ENCODE peak calls at places on chromosome 6, in eight cellular contexts. N is transverse colon; G is CD8-positive, alpha-beta T cell; H is uterus; I is breast epithelium; A is CD8-positive, alpha-beta memory T cell; D is MM.1S; V is hepatocyte. B is an unnamed sample. For H3K4me1 and H3K36me3, the result is how much of the 10 kb centered on the place peaks cover.

GRCh38 chr6:82963527-82963926 is 102.1 kb downstream of the UBE3D start:
- DNase-seq in N (no peak), G (no peak), H (no peak), I (no peak), A (no peak), D (no peak), V (no peak), B (no peak)

GRCh38 chr6:105780146-105780860 is 305.8 kb upstream of the PRDM1 start:
- DNase-seq in N (no peak), G (no peak), H (no peak), I (no peak), A (no peak), D (peak), V (no peak), B (no peak)

GRCh38 chr6:98292812-98293211 is 541.6 kb upstream of the POU3F2 start:
- DNase-seq in N (no peak), G (no peak), H (no peak), I (no peak), A (no peak), D (no peak), V (no peak), B (no peak)

GRCh38 chr6:109336221-109336955 is 45.9 kb downstream of the CD164 start:
- DNase-seq in N (peak), G (no peak), H (no peak), I (peak), A (no peak), D (no peak), V (no peak), B (no peak)

GRCh38 chr6:62775427-62776022 is 435.7 kb upstream of the FKBP1C start:
- DNase-seq in N (no peak), G (no peak), H (no peak), I (no peak), A (no peak), D (peak), V (peak), B (no peak)

GRCh38 chr6:169167581-169168301 is 85.9 kb downstream of the THBS2 start:
- DNase-seq in N (no peak), G (no peak), H (peak), I (no peak), A (no peak), D (no peak), V (no peak), B (no peak)

GRCh38 chr6:27605401-27606342 is 132.8 kb upstream of the ZNF184 start:
- DNase-seq in N (no peak), G (no peak), H (no peak), I (no peak), A (no peak), D (no peak), V (peak), B (no peak)

GRCh38 chr6:42154461-42155209 is 12.2 kb upstream of the C6orf132 start:
- DNase-seq in N (no peak), G (no peak), H (no peak), I (no peak), A (no peak), D (no peak), V (no peak), B (no peak)

GRCh38 chr6:50850223-50850751 is 31.6 kb downstream of the TFAP2B start:
- DNase-seq in N (no peak), G (no peak), H (no peak), I (peak), A (no peak), D (no peak), V (peak), B (no peak)

GRCh38 chr6:29826271-29826670 is 1.4 kb upstream of the HLA-G start:
- DNase-seq in N (no peak), G (no peak), H (no peak), I (no peak), A (no peak), D (no peak), V (no peak), B (no peak)

GRCh38 chr6:89944181-89944755 is 50.0 kb downstream of the GJA10 start:
- DNase-seq in N (no peak), G (no peak), H (no peak), I (no peak), A (no peak), D (no peak), V (no peak), B (no peak)

GRCh38 chr6:82909551-82909950 is 156.1 kb downstream of the UBE3D start:
- DNase-seq in N (no peak), G (no peak), H (no peak), I (no peak), A (no peak), D (no peak), V (no peak), B (no peak)

GRCh38 chr6:170048615-170049256 is 242.1 kb downstream of the DLL1 start:
- DNase-seq in N (peak), G (no peak), H (no peak), I (peak), A (no peak), D (no peak), V (no peak), B (no peak)

GRCh38 chr6:166360243-166361079 is 18.1 kb upstream of the SFT2D1 start:
- DNase-seq in N (no peak), G (no peak), H (no peak), I (no peak), A (no peak), D (no peak), V (no peak), B (peak)

GRCh38 chr6:44466955-44467354 is 79.4 kb downstream of the CDC5L start:
- DNase-seq in N (no peak), G (no peak), H (no peak), I (no peak), A (no peak), D (no peak), V (no peak), B (no peak)

GRCh38 chr6:88616380-88616779 is 347.0 kb downstream of the RNGTT start:
- DNase-seq in N (no peak), G (no peak), H (no peak), I (no peak), A (no peak), D (peak), V (no peak), B (no peak)

GRCh38 chr6:44606976-44607375 is 219.5 kb downstream of the CDC5L start:
- DNase-seq in N (no peak), G (no peak), H (no peak), I (no peak), A (no peak), D (no peak), V (no peak), B (no peak)

GRCh38 chr6:168864541-168865495 is 388.8 kb downstream of the THBS2 start:
- DNase-seq in N (no peak), G (no peak), H (no peak), I (no peak), A (no peak), D (no peak), V (no peak), B (no peak)

GRCh38 chr6:119240257-119241123 is 109.1 kb downstream of the MAN1A1 start:
- DNase-seq in N (no peak), G (no peak), H (no peak), I (no peak), A (no peak), D (no peak), V (no peak), B (no peak)

DNA sequence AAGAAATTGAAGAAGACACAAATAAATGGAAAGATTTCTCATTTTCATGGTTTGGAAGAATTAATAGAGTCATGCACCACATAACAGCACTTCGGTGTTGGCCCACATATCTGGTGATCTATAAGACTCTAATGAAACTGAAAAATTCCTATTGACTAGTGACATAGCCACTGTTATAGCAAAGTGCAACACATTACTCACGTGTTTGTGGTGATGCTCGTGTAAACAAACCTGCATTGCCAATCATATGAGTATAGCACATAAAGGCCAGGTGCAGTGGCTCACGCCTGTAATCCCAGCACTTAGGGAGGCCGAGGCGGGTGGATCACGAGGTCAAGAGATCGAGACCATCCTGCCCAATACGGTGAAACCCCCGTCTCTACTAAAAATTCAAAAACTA is 84.4 kb upstream of the STMND1 start:
- DNase-seq in N (no peak), G (no peak), H (no peak), I (no peak), A (no peak), D (no peak), V (no peak), B (no peak)
- H3K4me3 ChIP-seq in N (no peak), G (no peak), H (no peak), I (no peak), A (no peak), D (no peak), V (no peak), B (no peak)

DNA sequence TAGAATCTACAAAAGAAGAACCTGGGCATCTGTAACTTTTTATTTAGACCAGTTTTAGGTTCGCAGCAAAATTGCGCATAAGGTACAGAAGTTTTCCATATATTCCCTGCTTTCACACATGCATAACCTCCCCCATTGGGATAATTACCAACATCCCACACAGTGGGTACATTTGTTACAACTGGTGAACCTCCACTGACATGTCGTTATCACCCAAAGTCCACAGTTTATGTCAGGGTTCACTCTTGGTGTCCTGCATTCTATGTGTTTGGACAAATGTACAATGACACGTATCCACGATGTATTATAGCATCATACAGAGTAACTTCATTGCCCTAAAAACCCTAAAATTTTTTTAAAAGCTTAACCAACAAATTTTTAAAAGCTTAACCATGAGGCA is 109.7 kb downstream of the SMLR1 start:
- DNase-seq in N (no peak), G (no peak), H (no peak), I (no peak), A (no peak), D (no peak), V (no peak), B (no peak)
- H3K4me1 ChIP-seq in N (under half), G (under half), H (under half), I (under half), A (under half), D (under half), V (under half), B (under half)

GRCh38 chr6:159777240-159777904 is 12.0 kb downstream of the TCP1 start:
- DNase-seq in N (peak), G (no peak), H (no peak), I (no peak), A (no peak), D (no peak), V (no peak), B (no peak)

GRCh38 chr6:159772196-159772595 is 10.4 kb downstream of the ACAT2 start:
- DNase-seq in N (no peak), G (no peak), H (no peak), I (no peak), A (no peak), D (no peak), V (no peak), B (no peak)

GRCh38 chr6:159778542-159778941 is 10.9 kb downstream of the TCP1 start:
- DNase-seq in N (no peak), G (no peak), H (no peak), I (no peak), A (no peak), D (no peak), V (no peak), B (no peak)

GRCh38 chr6:159778131-159778530 is 11.3 kb downstream of the TCP1 start:
- DNase-seq in N (no peak), G (no peak), H (no peak), I (no peak), A (no peak), D (no peak), V (no peak), B (no peak)
- H3K36me3 ChIP-seq in N (under half), G (under half), H (under half), I (under half), A (under half), D (under half), V (under half), B (half or more)

GRCh38 chr6:149962461-149963211 is 1.1 kb upstream of the ULBP1 start:
- DNase-seq in N (no peak), G (no peak), H (no peak), I (no peak), A (no peak), D (no peak), V (no peak), B (no peak)
- H3K4me3 ChIP-seq in N (no peak), G (peak), H (no peak), I (no peak), A (peak), D (peak), V (no peak), B (no peak)

GRCh38 chr6:20412674-20413073 is 11.0 kb downstream of the E2F3 start:
- DNase-seq in N (no peak), G (no peak), H (no peak), I (no peak), A (no peak), D (no peak), V (no peak), B (no peak)
- H3K4me1 ChIP-seq in N (under half), G (under half), H (under half), I (under half), A (half or more), D (half or more), V (under half), B (under half)

GRCh38 chr6:3013486-3013885 is 13.8 kb downstream of the NQO2 start:
- DNase-seq in N (no peak), G (no peak), H (no peak), I (no peak), A (no peak), D (no peak), V (no peak), B (no peak)
- H3K36me3 ChIP-seq in N (under half), G (under half), H (under half), I (under half), A (under half), D (under half), V (under half), B (under half)